ENCODE peak calls at places on chromosomes 11 and 22, in six cellular contexts. L, G, P, T, H and V are unnamed samples.

GRCh38 chr11:86570020-86570419 is 102.4 kb downstream of the ME3 start:
- DNase-seq in H (no peak), T (no peak), L (peak; percentile 73), G (no peak), P (no peak), V (no peak)

GRCh38 chr22:27461470-27461869 is 340.1 kb downstream of the MN1 start:
- DNase-seq in P (peak; percentile 40), L (peak; percentile 97), T (no peak), G (peak; percentile 18), H (no peak), V (no peak)

GRCh38 chr11:16299884-16300778 is 56.2 kb downstream of the SOX6 start:
- DNase-seq in H (no peak), L (no peak), G (no peak), T (no peak), P (no peak), V (no peak)

GRCh38 chr22:38570841-38571364 is 920 bp upstream of the DMC1 start:
- DNase-seq in T (no peak), G (peak; percentile 12), P (peak; percentile 9), H (peak; percentile 29), L (no peak), V (peak; percentile 53)

GRCh38 chr11:126900349-126900748 is 100.2 kb downstream of the KIRREL3 start:
- DNase-seq in G (no peak), H (no peak), L (no peak), P (no peak), T (no peak), V (no peak)

GRCh38 chr11:90133560-90134145 is 810 bp upstream of the NAALAD2 start:
- DNase-seq in H (no peak), L (no peak), P (no peak), T (no peak), G (no peak), V (no peak)

GRCh38 chr11:110125632-110126031 is 32.4 kb downstream of the ZC3H12C start:
- DNase-seq in L (no peak), P (no peak), H (no peak), T (no peak), G (no peak), V (no peak)

GRCh38 chr11:130313383-130314183 is 1.1 kb downstream of the ZBTB44 start:
- DNase-seq in G (no peak), H (no peak), T (no peak), L (peak; percentile 44), P (no peak), V (peak; percentile 4)

GRCh38 chr11:66789097-66789890 is 53.9 kb upstream of the RCE1 start:
- DNase-seq in G (no peak), P (no peak), T (no peak), H (no peak), L (peak; percentile 94), V (no peak)

GRCh38 chr11:35388054-35388453 is 31.3 kb downstream of the SLC1A2 start:
- DNase-seq in P (no peak), T (no peak), H (no peak), G (no peak), L (no peak), V (no peak)

GRCh38 chr22:48187272-48187855 is 1424.9 kb downstream of the TBC1D22A start:
- DNase-seq in H (no peak), P (no peak), T (no peak), L (no peak), G (no peak), V (no peak)

GRCh38 chr22:48186121-48186790 is 1423.8 kb downstream of the TBC1D22A start:
- DNase-seq in P (no peak), G (no peak), T (no peak), H (no peak), L (no peak), V (no peak)

GRCh38 chr22:48182896-48183805 is 1420.7 kb downstream of the TBC1D22A start:
- DNase-seq in H (no peak), T (no peak), G (no peak), P (no peak), L (no peak), V (no peak)

GRCh38 chr22:48185071-48185470 is 1422.6 kb downstream of the TBC1D22A start:
- DNase-seq in P (no peak), T (no peak), L (no peak), G (no peak), H (no peak), V (no peak)

GRCh38 chr22:48185656-48186055 is 1423.2 kb downstream of the TBC1D22A start:
- DNase-seq in T (no peak), H (no peak), L (no peak), P (no peak), G (no peak), V (no peak)
- TF ChIP-seq CTCF in T (no peak), H (no peak), L (no peak), P (no peak), G (no peak), V (no peak)

DNA sequence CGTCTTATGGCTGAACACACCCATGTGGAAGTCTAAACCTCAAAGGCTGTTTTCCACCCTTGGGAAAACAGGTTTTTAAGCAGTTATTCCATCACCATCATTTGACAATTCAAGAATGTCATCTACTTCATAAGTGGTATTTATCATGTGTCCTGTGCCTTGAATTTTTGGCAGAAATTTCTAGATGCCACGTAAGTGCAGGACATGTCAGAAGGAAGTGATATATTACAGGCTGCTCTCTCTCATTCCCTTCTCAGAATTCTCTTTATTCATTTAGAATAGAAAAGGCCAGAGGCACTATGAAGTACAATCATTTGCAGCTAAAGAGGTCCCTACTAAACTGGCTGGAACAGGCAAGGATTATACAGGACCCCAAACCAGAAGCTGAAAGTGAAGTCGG is 12.0 kb downstream of the RBFOX2 start:
- DNase-seq in L (no peak), P (no peak), H (no peak), G (no peak), T (no peak), V (no peak)
- TF ChIP-seq CTCF in L (no peak), P (no peak), H (no peak), G (no peak), T (no peak), V (no peak)

GRCh38 chr11:76919467-76919866 is 58.7 kb downstream of the ACER3 start:
- DNase-seq in P (no peak), H (no peak), G (no peak), L (no peak), T (no peak), V (no peak)
- TF ChIP-seq CTCF in P (no peak), H (no peak), G (no peak), L (no peak), T (no peak), V (no peak)

DNA sequence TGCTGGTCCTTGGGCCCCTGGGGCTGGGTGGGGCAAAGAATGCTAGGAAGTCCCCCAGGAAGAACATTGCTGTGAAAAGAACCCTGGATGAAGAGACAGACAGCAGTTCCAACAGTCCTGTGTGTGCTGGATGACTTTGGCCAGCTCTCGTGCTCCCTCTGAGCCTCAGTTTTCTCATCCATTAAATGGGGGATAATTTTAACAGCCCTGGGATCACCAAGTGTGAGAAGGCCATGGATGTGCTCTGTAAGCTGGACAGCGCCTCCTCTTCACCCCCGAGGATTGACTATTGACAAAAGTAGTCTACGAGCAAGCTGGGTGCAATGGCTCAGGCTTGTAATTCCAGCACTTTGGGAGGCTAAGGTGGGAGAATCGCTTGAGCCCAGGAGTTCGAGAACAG is 2.5 kb downstream of the LARGE2 start:
- DNase-seq in H (no peak), L (no peak), T (no peak), P (no peak), G (no peak), V (no peak)
- TF ChIP-seq CTCF in H (no peak), L (no peak), T (no peak), P (no peak), G (no peak), V (no peak)

DNA sequence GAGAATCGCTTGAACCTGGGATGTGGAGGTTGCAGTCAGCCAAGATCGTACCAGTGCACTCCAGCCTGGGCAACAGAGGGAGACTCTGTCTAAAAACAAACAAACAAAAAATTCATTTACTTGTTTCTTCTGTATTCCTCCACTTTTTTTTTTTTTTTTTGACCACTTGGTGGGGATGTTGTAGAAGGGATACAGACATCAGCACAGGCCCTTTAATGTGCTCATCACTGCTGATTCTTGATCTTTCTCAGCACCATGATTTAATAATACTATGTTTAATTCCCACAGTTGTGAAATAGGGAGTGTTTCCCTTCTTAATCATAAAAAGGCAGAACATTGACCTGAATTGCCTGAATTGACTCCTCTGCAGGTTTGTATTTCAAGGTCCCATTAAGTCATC is 4.5 kb downstream of the TTC9C start:
- DNase-seq in G (no peak), P (no peak), H (no peak), T (no peak), L (no peak), V (peak; percentile 34)
- TF ChIP-seq CTCF in G (no peak), P (peak; percentile 41), H (no peak), T (peak; percentile 12), L (peak; percentile 34), V (no peak)

GRCh38 chr11:69943066-69943465 is 123.8 kb upstream of the FGF3 start:
- DNase-seq in T (no peak), G (no peak), L (peak; percentile 49), H (no peak), P (peak; percentile 35), V (no peak)
- TF ChIP-seq CTCF in T (peak; percentile 18), G (peak; percentile 40), L (no peak), H (no peak), P (peak; percentile 50), V (no peak)

DNA sequence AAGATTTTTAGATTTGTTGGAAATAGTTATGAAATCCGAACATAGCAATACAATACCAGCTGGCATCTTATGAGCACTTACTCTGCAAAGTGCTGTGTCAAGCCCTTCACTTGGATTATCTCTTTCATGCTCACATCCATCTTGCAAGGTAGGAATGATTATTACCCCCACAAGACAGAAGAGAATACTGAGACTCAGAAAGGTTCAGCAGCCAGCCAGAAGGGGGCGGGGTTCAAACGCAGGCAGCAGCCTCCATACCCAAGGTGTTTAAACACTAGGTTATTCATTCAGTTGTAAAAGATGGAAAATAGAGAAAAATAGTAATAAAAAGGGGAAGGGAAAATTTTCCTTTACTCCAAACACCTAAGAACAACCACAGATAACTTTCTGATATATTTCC is 158.5 kb downstream of the CCDC34 start:
- DNase-seq in L (no peak), G (no peak), T (no peak), P (no peak), H (no peak), V (peak; percentile 25)
- TF ChIP-seq CTCF in L (peak; percentile 43), G (peak; percentile 40), T (peak; percentile 52), P (peak; percentile 65), H (peak; percentile 26), V (peak; percentile 23)